ENCODE peak calls at places on chromosomes 1 and 21, in four cellular contexts. One of them, this sample, is unnamed. For H3K9me3, the result is how much of the 10 kb centered on the place peaks cover.

GRCh38 chr1:3121401-3122215 is 52.6 kb downstream of the PRDM16 start:
- DNase-seq in upper lobe of left lung: no peak
- DNase-seq in breast epithelium: no peak
- DNase-seq in K562: no peak
- DNase-seq in this sample: no peak

GRCh38 chr1:58162952-58163550 is 383.5 kb downstream of the OMA1 start:
- DNase-seq in breast epithelium: no peak
- DNase-seq in upper lobe of left lung: peak
- DNase-seq in K562: peak
- DNase-seq in this sample: peak

GRCh38 chr1:107572674-107573205 is 392.2 kb downstream of the VAV3 start:
- DNase-seq in K562: no peak
- DNase-seq in breast epithelium: no peak
- DNase-seq in upper lobe of left lung: no peak
- DNase-seq in this sample: peak

GRCh38 chr1:234478152-234478480 is 863 bp downstream of the TARBP1 start:
- DNase-seq in breast epithelium: peak
- DNase-seq in upper lobe of left lung: peak
- DNase-seq in K562: peak
- DNase-seq in this sample: peak

GRCh38 chr1:109689844-109690405 is 2.3 kb downstream of the GSTM1 start:
- DNase-seq in K562: no peak
- DNase-seq in breast epithelium: no peak
- DNase-seq in upper lobe of left lung: no peak
- DNase-seq in this sample: no peak

GRCh38 chr1:116943438-116943837 is 33.7 kb downstream of the PTGFRN start:
- DNase-seq in upper lobe of left lung: no peak
- DNase-seq in breast epithelium: no peak
- DNase-seq in K562: no peak
- DNase-seq in this sample: no peak

GRCh38 chr1:24888971-24889670 is 41.0 kb downstream of the RUNX3 start:
- DNase-seq in upper lobe of left lung: no peak
- DNase-seq in K562: no peak
- DNase-seq in breast epithelium: no peak
- DNase-seq in this sample: no peak

GRCh38 chr1:229127301-229127700 is 143.6 kb upstream of the RAB4A start:
- DNase-seq in breast epithelium: no peak
- DNase-seq in K562: no peak
- DNase-seq in upper lobe of left lung: peak
- DNase-seq in this sample: no peak

GRCh38 chr21:34889287-34889536 is 159.9 kb downstream of the RUNX1 start:
- DNase-seq in breast epithelium: no peak
- DNase-seq in K562: peak
- DNase-seq in upper lobe of left lung: peak
- DNase-seq in this sample: peak

GRCh38 chr1:88708011-88708410 is 23.9 kb downstream of the PKN2 start:
- DNase-seq in K562: no peak
- DNase-seq in upper lobe of left lung: no peak
- DNase-seq in breast epithelium: no peak
- DNase-seq in this sample: no peak

GRCh38 chr1:44158871-44159270 is 17.4 kb upstream of the KLF18 start:
- DNase-seq in K562: no peak
- DNase-seq in breast epithelium: no peak
- DNase-seq in upper lobe of left lung: no peak
- DNase-seq in this sample: no peak

GRCh38 chr1:180081474-180081873 is 73.2 kb upstream of the QSOX1 start:
- DNase-seq in upper lobe of left lung: no peak
- DNase-seq in K562: no peak
- DNase-seq in breast epithelium: no peak
- DNase-seq in this sample: no peak

GRCh38 chr1:206466840-206467649 is 3.2 kb upstream of the IKBKE start:
- DNase-seq in breast epithelium: no peak
- DNase-seq in upper lobe of left lung: no peak
- DNase-seq in K562: peak
- DNase-seq in this sample: no peak

GRCh38 chr1:2172551-2173146 is 21.9 kb downstream of the FAAP20 start:
- DNase-seq in upper lobe of left lung: no peak
- DNase-seq in K562: no peak
- DNase-seq in breast epithelium: no peak
- DNase-seq in this sample: no peak

GRCh38 chr1:89466307-89466925 is 58.2 kb upstream of the LRRC8B start:
- DNase-seq in K562: no peak
- DNase-seq in breast epithelium: no peak
- DNase-seq in upper lobe of left lung: no peak
- DNase-seq in this sample: no peak

GRCh38 chr1:116290085-116290670 is 82.9 kb upstream of the ATP1A1 start:
- DNase-seq in breast epithelium: no peak
- DNase-seq in upper lobe of left lung: no peak
- DNase-seq in K562: no peak
- DNase-seq in this sample: peak

GRCh38 chr1:177937931-177938330 is 31.9 kb downstream of the SEC16B start:
- DNase-seq in breast epithelium: no peak
- DNase-seq in K562: no peak
- DNase-seq in upper lobe of left lung: no peak
- DNase-seq in this sample: no peak

GRCh38 chr1:44345187-44345775 is 9.8 kb downstream of the ERI3 start:
- DNase-seq in upper lobe of left lung: no peak
- DNase-seq in K562: no peak
- DNase-seq in breast epithelium: no peak
- DNase-seq in this sample: no peak

GRCh38 chr1:33443067-33443704 is 12.3 kb upstream of the PHC2 start:
- DNase-seq in breast epithelium: no peak
- DNase-seq in K562: no peak
- DNase-seq in upper lobe of left lung: no peak
- DNase-seq in this sample: no peak

GRCh38 chr1:24286246-24287010 is 32.7 kb upstream of the GRHL3 start:
- DNase-seq in breast epithelium: no peak
- DNase-seq in upper lobe of left lung: no peak
- DNase-seq in K562: no peak
- DNase-seq in this sample: no peak

GRCh38 chr1:165532053-165532452 is 11.7 kb upstream of the LRRC52 start:
- DNase-seq in breast epithelium: no peak
- DNase-seq in upper lobe of left lung: no peak
- DNase-seq in K562: no peak
- DNase-seq in this sample: no peak

GRCh38 chr1:8962812-8963669 is 17.4 kb downstream of the CA6 start:
- DNase-seq in K562: peak
- DNase-seq in upper lobe of left lung: peak
- DNase-seq in breast epithelium: no peak
- DNase-seq in this sample: no peak

GRCh38 chr21:44615881-44616590 is 4.2 kb downstream of the KRTAP10-8 start:
- DNase-seq in upper lobe of left lung: no peak
- DNase-seq in breast epithelium: no peak
- DNase-seq in K562: no peak
- DNase-seq in this sample: no peak

GRCh38 chr1:203475012-203475981 is at the start of gene PRELP:
- DNase-seq in K562: no peak
- DNase-seq in breast epithelium: no peak
- DNase-seq in upper lobe of left lung: no peak
- DNase-seq in this sample: peak

GRCh38 chr1:160963521-160963920 is 8.9 kb upstream of the ITLN2 start:
- DNase-seq in upper lobe of left lung: no peak
- DNase-seq in K562: no peak
- DNase-seq in breast epithelium: no peak
- DNase-seq in this sample: no peak

GRCh38 chr1:185886046-185886445 is 151.9 kb downstream of the HMCN1 start:
- DNase-seq in upper lobe of left lung: no peak
- DNase-seq in K562: no peak
- DNase-seq in breast epithelium: no peak
- DNase-seq in this sample: no peak

GRCh38 chr1:32958827-32959226 is 5.8 kb downstream of the RNF19B start:
- DNase-seq in breast epithelium: no peak
- DNase-seq in K562: no peak
- DNase-seq in upper lobe of left lung: no peak
- DNase-seq in this sample: no peak

GRCh38 chr1:108080448-108080847 is 115.5 kb upstream of the VAV3 start:
- DNase-seq in upper lobe of left lung: no peak
- DNase-seq in K562: no peak
- DNase-seq in breast epithelium: no peak
- DNase-seq in this sample: no peak

GRCh38 chr1:151047925-151048644 is 534 bp downstream of the C1orf56 start:
- DNase-seq in breast epithelium: peak
- DNase-seq in K562: peak
- DNase-seq in upper lobe of left lung: peak
- DNase-seq in this sample: peak

GRCh38 chr1:56719171-56719570 is 74.1 kb downstream of the PRKAA2 start:
- DNase-seq in upper lobe of left lung: no peak
- DNase-seq in breast epithelium: no peak
- DNase-seq in K562: no peak
- DNase-seq in this sample: no peak

GRCh38 chr1:54377040-54377691 is 29.0 kb downstream of the SSBP3 start:
- DNase-seq in upper lobe of left lung: no peak
- DNase-seq in K562: peak
- DNase-seq in breast epithelium: no peak
- DNase-seq in this sample: no peak

GRCh38 chr1:87134625-87135024 is 194.1 kb upstream of the LMO4 start:
- DNase-seq in upper lobe of left lung: no peak
- DNase-seq in K562: no peak
- DNase-seq in breast epithelium: no peak
- DNase-seq in this sample: no peak

GRCh38 chr21:30979054-30979453 is 59.2 kb downstream of the KRTAP19-8 start:
- DNase-seq in breast epithelium: no peak
- DNase-seq in K562: no peak
- DNase-seq in upper lobe of left lung: no peak
- DNase-seq in this sample: no peak

DNA sequence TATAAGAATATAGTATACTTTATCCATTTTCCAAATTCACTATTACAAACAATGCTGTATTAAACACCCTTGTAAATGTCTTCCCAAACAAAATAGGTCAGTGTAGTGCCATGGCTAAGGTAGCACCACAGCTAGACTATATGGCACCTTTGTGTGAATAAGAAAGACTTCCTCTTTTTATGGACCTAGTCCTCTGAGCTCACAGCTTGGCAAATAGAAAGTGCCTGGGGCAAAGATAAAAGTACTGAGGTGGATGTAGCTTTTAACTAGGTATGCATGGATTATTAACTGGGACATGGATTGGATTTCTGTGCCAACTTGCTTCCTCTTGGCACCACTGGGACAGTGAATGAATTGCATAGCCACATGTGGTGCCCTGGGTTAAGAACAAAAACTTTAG is 25.0 kb downstream of the HRNR start:
- DNase-seq in upper lobe of left lung: no peak
- DNase-seq in K562: no peak
- DNase-seq in breast epithelium: no peak
- DNase-seq in this sample: no peak
- H3K9me3 ChIP-seq in upper lobe of left lung: under half
- H3K9me3 ChIP-seq in K562: under half
- H3K9me3 ChIP-seq in breast epithelium: under half
- H3K9me3 ChIP-seq in this sample: under half

GRCh38 chr1:113980120-113980519 is 846 bp downstream of the OLFML3 start:
- DNase-seq in breast epithelium: no peak
- DNase-seq in K562: no peak
- DNase-seq in upper lobe of left lung: no peak
- DNase-seq in this sample: no peak
- TF ChIP-seq POLR2AphosphoS5 in breast epithelium: no peak
- TF ChIP-seq POLR2AphosphoS5 in K562: no peak
- TF ChIP-seq POLR2AphosphoS5 in upper lobe of left lung: no peak
- TF ChIP-seq POLR2AphosphoS5 in this sample: no peak

GRCh38 chr1:172278478-172278877 is 142.0 kb upstream of the C1orf105 start:
- DNase-seq in K562: no peak
- DNase-seq in upper lobe of left lung: no peak
- DNase-seq in breast epithelium: no peak
- DNase-seq in this sample: no peak
- H3K27ac ChIP-seq in K562: no peak
- H3K27ac ChIP-seq in upper lobe of left lung: no peak
- H3K27ac ChIP-seq in breast epithelium: no peak
- H3K27ac ChIP-seq in this sample: no peak

GRCh38 chr1:218886472-218886871 is 287.2 kb upstream of the LYPLAL1 start:
- DNase-seq in K562: no peak
- DNase-seq in upper lobe of left lung: no peak
- DNase-seq in breast epithelium: no peak
- DNase-seq in this sample: peak

GRCh38 chr1:218895064-218895587 is 278.6 kb upstream of the LYPLAL1 start:
- DNase-seq in breast epithelium: no peak
- DNase-seq in K562: no peak
- DNase-seq in upper lobe of left lung: no peak
- DNase-seq in this sample: no peak

GRCh38 chr1:218890436-218890835 is 283.2 kb upstream of the LYPLAL1 start:
- DNase-seq in upper lobe of left lung: no peak
- DNase-seq in breast epithelium: no peak
- DNase-seq in K562: no peak
- DNase-seq in this sample: no peak

GRCh38 chr1:218887141-218887925 is 286.3 kb upstream of the LYPLAL1 start:
- DNase-seq in K562: no peak
- DNase-seq in breast epithelium: no peak
- DNase-seq in upper lobe of left lung: no peak
- DNase-seq in this sample: no peak

GRCh38 chr1:218891577-218891976 is 282.1 kb upstream of the LYPLAL1 start:
- DNase-seq in breast epithelium: no peak
- DNase-seq in K562: no peak
- DNase-seq in upper lobe of left lung: no peak
- DNase-seq in this sample: no peak
- H3K9me3 ChIP-seq in breast epithelium: under half
- H3K9me3 ChIP-seq in K562: under half
- H3K9me3 ChIP-seq in upper lobe of left lung: under half
- H3K9me3 ChIP-seq in this sample: under half

DNA sequence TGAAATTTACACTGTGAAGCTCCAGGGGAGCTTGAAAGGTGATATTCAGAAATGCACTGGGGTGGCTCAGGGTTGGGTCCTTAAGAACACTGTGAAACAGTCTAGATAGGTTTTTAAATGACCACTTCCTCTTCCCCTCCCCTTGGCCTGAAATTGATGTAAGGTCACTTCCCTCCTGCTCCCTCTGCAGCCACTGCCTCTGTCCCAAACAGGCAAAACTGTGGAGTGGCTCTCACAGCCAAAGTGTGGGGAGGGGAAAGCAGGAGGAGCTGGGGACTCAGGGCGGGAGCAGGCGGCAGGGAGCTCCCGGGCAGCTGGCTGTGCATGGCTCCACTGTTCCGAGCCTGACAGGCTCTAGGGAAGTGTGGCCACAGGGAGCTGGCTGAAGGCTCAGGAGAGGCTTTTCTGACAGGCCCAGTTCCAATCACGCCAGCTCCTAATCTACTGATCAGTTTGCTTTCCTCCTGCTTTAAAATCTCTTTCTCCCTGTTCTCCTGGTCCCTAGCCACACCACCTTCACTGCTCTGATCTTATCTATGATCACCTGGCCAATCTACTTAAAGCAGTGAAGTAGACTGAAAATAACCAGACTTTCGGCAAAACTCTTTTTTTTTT is 5.1 kb upstream of the CSRP1 start:
- DNase-seq in upper lobe of left lung: peak
- DNase-seq in breast epithelium: no peak
- DNase-seq in K562: peak
- DNase-seq in this sample: peak
- TF ChIP-seq POLR2AphosphoS5 in upper lobe of left lung: peak
- TF ChIP-seq POLR2AphosphoS5 in breast epithelium: no peak
- TF ChIP-seq POLR2AphosphoS5 in K562: no peak
- TF ChIP-seq POLR2AphosphoS5 in this sample: peak

GRCh38 chr1:64917907-64918306 is 48.4 kb downstream of the JAK1 start:
- DNase-seq in breast epithelium: no peak
- DNase-seq in upper lobe of left lung: no peak
- DNase-seq in K562: no peak
- DNase-seq in this sample: no peak
- H3K27ac ChIP-seq in breast epithelium: no peak
- H3K27ac ChIP-seq in upper lobe of left lung: peak
- H3K27ac ChIP-seq in K562: peak
- H3K27ac ChIP-seq in this sample: no peak